ENCODE peak calls at places on chromosomes 7 and 10, in ten cellular contexts. G is H1, R is WTC11, D is endothelial cell of umbilical vein, X is A549, L is GM12878, N is SK-N-SH, H is NB4, W is HepG2, E is K562. Z is an unnamed sample.

GRCh38 chr10:119526149-119526548 is 16.4 kb downstream of the RGS10 start:
- DNase-seq in G (no peak), R (no peak), D (no peak), X (no peak), L (no peak), N (no peak), H (no peak), W (no peak), E (no peak), Z (no peak)

GRCh38 chr7:126529833-126530232 is 722.9 kb downstream of the GRM8 start:
- DNase-seq in G (no peak), R (no peak), D (no peak), X (no peak), L (no peak), N (no peak), H (no peak), W (no peak), E (no peak), Z (no peak)

GRCh38 chr7:90119178-90119971 is 34.9 kb upstream of the STEAP1 start:
- DNase-seq in G (no peak), R (peak), D (no peak), X (no peak), L (no peak), N (peak), H (no peak), W (no peak), E (no peak), Z (no peak)

GRCh38 chr10:102016416-102016815 is 39.6 kb downstream of the ARMH3 start:
- DNase-seq in G (no peak), R (no peak), D (peak), X (no peak), L (no peak), N (no peak), H (no peak), W (no peak), E (no peak), Z (no peak)

GRCh38 chr10:49300140-49300974 is 1.4 kb downstream of the C10orf71 start:
- DNase-seq in G (no peak), R (no peak), D (no peak), X (no peak), L (peak), N (peak), H (no peak), W (no peak), E (peak), Z (no peak)

GRCh38 chr7:113582471-113582870 is 336.3 kb downstream of the PPP1R3A start:
- DNase-seq in G (no peak), R (no peak), D (no peak), X (no peak), L (no peak), N (no peak), H (no peak), W (no peak), E (no peak), Z (no peak)

GRCh38 chr10:5527332-5528200 is 2.8 kb downstream of the CALML3 start:
- DNase-seq in G (no peak), R (no peak), D (no peak), X (no peak), L (no peak), N (no peak), H (no peak), W (peak), E (no peak), Z (no peak)

GRCh38 chr7:18317956-18318355 is 177.6 kb upstream of the HDAC9 start:
- DNase-seq in G (no peak), R (no peak), D (no peak), X (no peak), L (no peak), N (no peak), H (no peak), W (no peak), E (no peak), Z (no peak)

GRCh38 chr10:23386052-23386451 is 41.5 kb upstream of the C10orf67 start:
- DNase-seq in G (no peak), R (no peak), D (no peak), X (no peak), L (no peak), N (no peak), H (no peak), W (no peak), E (no peak), Z (no peak)

GRCh38 chr7:18221377-18222290 is 194.0 kb upstream of the PRPS1L1 start:
- DNase-seq in G (no peak), R (no peak), D (no peak), X (no peak), L (no peak), N (no peak), H (peak), W (no peak), E (no peak), Z (no peak)

GRCh38 chr7:97479740-97480290 is 252.1 kb upstream of the TAC1 start:
- DNase-seq in G (no peak), R (no peak), D (no peak), X (no peak), L (no peak), N (no peak), H (no peak), W (no peak), E (no peak), Z (no peak)

GRCh38 chr10:71998840-71999194 is 34.6 kb downstream of the CHST3 start:
- DNase-seq in G (peak), R (no peak), D (peak), X (peak), L (no peak), N (peak), H (peak), W (peak), E (no peak), Z (no peak)

GRCh38 chr7:707296-708000 is 19.1 kb upstream of the DNAAF5 start:
- DNase-seq in G (no peak), R (no peak), D (no peak), X (no peak), L (no peak), N (no peak), H (no peak), W (no peak), E (no peak), Z (no peak)

GRCh38 chr10:79322616-79323566 is 24.4 kb upstream of the PPIF start:
- DNase-seq in G (no peak), R (no peak), D (no peak), X (no peak), L (peak), N (no peak), H (peak), W (no peak), E (no peak), Z (no peak)

GRCh38 chr10:1732501-1733123 is 4.7 kb downstream of the ADARB2 start:
- DNase-seq in G (no peak), R (no peak), D (no peak), X (no peak), L (no peak), N (peak), H (no peak), W (no peak), E (no peak), Z (no peak)

GRCh38 chr10:79007843-79008319 is 60.9 kb upstream of the ZMIZ1 start:
- DNase-seq in G (no peak), R (no peak), D (no peak), X (no peak), L (no peak), N (no peak), H (no peak), W (no peak), E (no peak), Z (no peak)

GRCh38 chr7:39446546-39446945 is 119.7 kb upstream of the YAE1 start:
- DNase-seq in G (no peak), R (no peak), D (no peak), X (no peak), L (no peak), N (no peak), H (no peak), W (no peak), E (no peak), Z (no peak)
- TF ChIP-seq MAX in G (no peak), R (no peak), D (no peak), X (no peak), L (no peak), N (no peak), H (no peak), W (no peak), E (no peak), Z (no peak)

DNA sequence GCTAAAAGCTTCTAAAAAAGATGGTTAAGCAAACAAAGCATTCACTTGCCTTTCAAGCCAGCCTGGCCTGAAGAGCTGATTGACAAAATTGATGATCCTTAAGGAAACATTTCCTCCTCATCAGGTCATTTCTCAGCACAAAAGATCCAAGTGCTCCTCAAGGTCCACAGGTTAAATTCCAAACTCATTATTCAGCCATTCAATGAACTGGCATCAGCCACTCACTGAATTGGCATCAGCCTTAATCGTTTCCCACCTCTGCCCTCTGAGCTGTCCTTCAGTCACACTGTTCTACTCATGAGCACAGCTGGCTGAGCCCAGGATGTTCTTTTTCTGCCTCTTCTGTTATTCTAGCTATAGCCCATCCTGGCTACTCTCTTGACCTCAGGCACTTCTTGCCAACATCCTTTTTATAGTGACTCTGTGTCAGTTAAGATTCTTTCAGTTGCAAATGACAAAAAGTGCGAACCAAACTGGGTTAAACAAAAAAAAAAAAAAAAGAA is 147.5 kb downstream of the RAB11FIP2 start:
- DNase-seq in G (no peak), R (no peak), D (no peak), X (no peak), L (no peak), N (no peak), H (no peak), W (no peak), E (no peak), Z (no peak)
- TF ChIP-seq MAX in G (no peak), R (no peak), D (no peak), X (no peak), L (no peak), N (no peak), H (no peak), W (no peak), E (no peak), Z (no peak)

GRCh38 chr10:28587270-28587969 is 54.5 kb downstream of the WAC start:
- DNase-seq in G (no peak), R (no peak), D (peak), X (no peak), L (no peak), N (no peak), H (peak), W (no peak), E (no peak), Z (no peak)

GRCh38 chr10:28586176-28586575 is 53.3 kb downstream of the WAC start:
- DNase-seq in G (no peak), R (no peak), D (no peak), X (no peak), L (no peak), N (no peak), H (no peak), W (no peak), E (no peak), Z (no peak)

GRCh38 chr10:28585076-28585475 is 52.2 kb downstream of the WAC start:
- DNase-seq in G (no peak), R (no peak), D (no peak), X (no peak), L (no peak), N (no peak), H (no peak), W (no peak), E (no peak), Z (no peak)

GRCh38 chr10:28592953-28593352 is 60.0 kb downstream of the WAC start:
- DNase-seq in G (no peak), R (no peak), D (peak), X (peak), L (no peak), N (no peak), H (peak), W (peak), E (peak), Z (peak)

DNA sequence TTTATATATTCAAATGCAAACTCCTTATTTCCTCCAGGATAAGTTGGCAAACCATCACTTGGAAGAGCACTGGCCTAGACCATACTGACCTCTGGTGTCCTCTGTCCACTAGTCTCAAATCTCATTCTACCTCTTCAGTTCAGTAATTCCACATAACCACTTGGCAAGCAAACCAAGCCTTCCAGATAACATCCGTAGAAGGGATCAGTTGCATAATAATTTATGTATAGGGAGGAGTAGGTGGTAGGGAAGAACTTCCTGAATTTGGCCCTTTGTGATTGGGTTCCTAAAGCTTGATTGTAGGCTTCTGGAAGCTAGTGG is 55.0 kb downstream of the WAC start:
- DNase-seq in G (no peak), R (no peak), D (peak), X (no peak), L (no peak), N (no peak), H (no peak), W (no peak), E (peak), Z (no peak)
- TF ChIP-seq MAX in G (no peak), R (no peak), D (no peak), X (no peak), L (no peak), N (no peak), H (no peak), W (no peak), E (no peak), Z (no peak)

DNA sequence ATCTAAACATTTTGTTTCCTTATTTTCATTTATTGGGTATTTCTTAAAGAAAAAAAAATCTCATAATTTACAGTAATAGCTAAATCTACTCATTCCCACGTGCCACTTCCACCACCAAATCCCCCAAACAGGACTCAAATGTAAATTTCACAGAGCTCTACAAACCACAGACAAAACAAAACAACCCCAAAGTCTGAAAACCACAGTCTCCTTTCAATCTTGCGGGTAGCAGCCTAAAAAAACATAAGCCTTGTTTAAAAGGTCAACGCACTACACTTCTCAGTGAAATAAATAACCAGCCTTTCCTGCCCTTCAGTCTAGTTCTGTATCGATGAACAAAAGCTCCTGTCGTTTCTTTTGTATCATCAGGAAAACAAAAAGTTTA is 121.8 kb upstream of the AFAP1L2 start:
- DNase-seq in G (no peak), R (no peak), D (no peak), X (no peak), L (peak), N (no peak), H (no peak), W (no peak), E (no peak), Z (no peak)
- TF ChIP-seq MAX in G (no peak), R (no peak), D (no peak), X (no peak), L (no peak), N (no peak), H (peak), W (no peak), E (no peak), Z (no peak)

DNA sequence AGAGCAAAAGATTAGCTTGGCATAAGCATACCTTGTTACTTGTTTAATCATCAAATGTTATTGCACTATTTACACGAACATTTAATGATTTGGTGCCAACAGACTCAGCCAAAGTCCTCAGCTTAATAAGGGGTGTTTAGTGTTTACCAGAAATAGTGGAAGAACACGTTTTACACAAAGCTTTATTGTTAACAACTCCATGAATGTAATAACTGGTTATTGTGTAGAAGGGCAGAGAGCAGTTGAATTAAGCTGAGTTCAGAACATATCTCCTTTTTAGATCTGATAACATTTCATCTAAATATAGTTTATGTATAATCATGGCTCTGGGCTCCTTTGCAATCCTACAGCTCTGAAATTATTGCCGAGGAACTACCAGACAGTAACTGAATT is 99.1 kb downstream of the CABCOCO1 start:
- DNase-seq in G (no peak), R (no peak), D (no peak), X (no peak), L (no peak), N (no peak), H (no peak), W (no peak), E (no peak), Z (no peak)
- TF ChIP-seq MAX in G (no peak), R (no peak), D (no peak), X (no peak), L (no peak), N (no peak), H (no peak), W (no peak), E (no peak), Z (no peak)

GRCh38 chr10:62692085-62692484 is 112.4 kb upstream of the ADO start:
- DNase-seq in G (no peak), R (peak), D (no peak), X (no peak), L (no peak), N (no peak), H (no peak), W (no peak), E (no peak), Z (no peak)

GRCh38 chr10:62688971-62689700 is 115.4 kb upstream of the ADO start:
- DNase-seq in G (no peak), R (no peak), D (no peak), X (no peak), L (no peak), N (no peak), H (no peak), W (no peak), E (no peak), Z (no peak)

GRCh38 chr10:62690703-62691102 is 113.8 kb upstream of the ADO start:
- DNase-seq in G (peak), R (peak), D (no peak), X (no peak), L (no peak), N (no peak), H (peak), W (no peak), E (no peak), Z (no peak)

GRCh38 chr10:62691331-62691730 is 113.2 kb upstream of the ADO start:
- DNase-seq in G (no peak), R (no peak), D (no peak), X (no peak), L (no peak), N (no peak), H (peak), W (no peak), E (no peak), Z (no peak)

GRCh38 chr10:62689712-62690111 is 114.8 kb upstream of the ADO start:
- DNase-seq in G (no peak), R (no peak), D (peak), X (no peak), L (no peak), N (no peak), H (no peak), W (no peak), E (no peak), Z (no peak)
- TF ChIP-seq MAX in G (no peak), R (no peak), D (no peak), X (no peak), L (no peak), N (no peak), H (no peak), W (no peak), E (no peak), Z (no peak)

DNA sequence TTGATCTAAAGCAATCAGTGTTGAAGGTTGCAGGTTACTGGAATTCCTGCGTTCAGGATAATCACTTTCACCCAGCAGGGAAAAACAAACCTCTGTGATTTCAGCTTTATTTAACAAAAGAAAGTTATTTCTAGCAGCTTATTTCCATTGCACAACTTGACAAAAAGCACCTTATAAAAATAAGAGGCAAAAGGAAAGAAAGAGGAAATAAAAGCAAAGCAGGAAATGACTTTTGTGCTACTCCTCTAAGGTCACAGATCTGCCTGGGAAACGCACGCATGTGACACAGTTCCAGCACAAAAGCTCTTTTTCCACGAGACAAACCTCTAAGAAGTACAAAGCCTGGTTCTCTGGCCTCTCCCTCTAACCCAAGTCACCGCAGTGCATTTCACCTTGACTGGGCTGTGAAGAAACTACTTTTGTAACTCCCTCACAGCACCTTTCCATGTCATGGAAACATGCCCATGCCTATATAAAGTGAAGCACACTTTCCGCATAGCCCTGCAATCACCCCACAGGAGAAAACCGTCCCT is 900 bp downstream of the ANK3 start:
- DNase-seq in G (no peak), R (no peak), D (peak), X (no peak), L (no peak), N (no peak), H (no peak), W (no peak), E (no peak), Z (no peak)
- TF ChIP-seq MAX in G (no peak), R (no peak), D (no peak), X (no peak), L (no peak), N (no peak), H (no peak), W (no peak), E (no peak), Z (no peak)

DNA sequence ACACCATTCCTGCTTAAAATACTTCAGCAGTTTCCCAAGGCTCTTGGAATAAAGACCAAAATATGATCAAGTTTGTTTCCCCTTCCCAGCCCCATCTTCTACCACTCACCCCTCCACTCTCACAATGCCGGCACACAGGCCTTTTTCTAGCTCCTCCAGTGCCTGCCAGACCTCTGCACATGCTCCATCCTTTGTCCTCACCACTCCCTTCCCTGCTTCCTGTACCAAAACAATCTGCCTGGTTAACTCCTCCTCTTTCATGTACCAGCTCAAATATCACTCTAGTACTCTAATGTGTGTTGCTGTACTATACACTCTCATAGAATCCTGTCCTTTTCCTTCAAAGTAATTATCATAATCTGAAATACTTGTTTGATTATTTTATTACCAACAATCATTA is 19.4 kb downstream of the SCRN1 start:
- DNase-seq in G (no peak), R (no peak), D (no peak), X (no peak), L (no peak), N (no peak), H (no peak), W (no peak), E (no peak), Z (no peak)
- TF ChIP-seq MAX in G (no peak), R (no peak), D (no peak), X (no peak), L (no peak), N (no peak), H (no peak), W (no peak), E (no peak), Z (no peak)

GRCh38 chr7:16007911-16008310 is 321.4 kb upstream of the MEOX2 start:
- DNase-seq in G (no peak), R (no peak), D (no peak), X (no peak), L (no peak), N (no peak), H (no peak), W (no peak), E (no peak), Z (no peak)
- TF ChIP-seq MAX in G (no peak), R (no peak), D (no peak), X (no peak), L (no peak), N (no peak), H (no peak), W (no peak), E (no peak), Z (no peak)

Z was measured in HCT116.